ENCODE peak calls at places on chromosomes 12 and 14, in five cellular contexts. One of them, this sample, is unnamed.
A peak's percentile ranks its signal among the peaks of the same experiment; 100 is the strongest.

GRCh38 chr14:53751650-53752049 is 205.0 kb downstream of the BMP4 start:
- DNase-seq in DND-41: no peak
- DNase-seq in neural progenitor cell: no peak
- DNase-seq in HepG2: no peak
- DNase-seq in mesenchymal stem cell: no peak
- DNase-seq in this sample: no peak

GRCh38 chr14:36525746-36526099 is 5.7 kb upstream of the NKX2-1 start:
- DNase-seq in HepG2: no peak
- DNase-seq in DND-41: no peak
- DNase-seq in neural progenitor cell: no peak
- DNase-seq in mesenchymal stem cell: no peak
- DNase-seq in this sample: no peak

GRCh38 chr14:98208943-98209342 is 1063.1 kb downstream of the BCL11B start:
- DNase-seq in neural progenitor cell: no peak
- DNase-seq in DND-41: peak; percentile 25
- DNase-seq in mesenchymal stem cell: no peak
- DNase-seq in HepG2: no peak
- DNase-seq in this sample: no peak

GRCh38 chr14:57420986-57421385 is 30.6 kb downstream of the NAA30 start:
- DNase-seq in mesenchymal stem cell: no peak
- DNase-seq in neural progenitor cell: no peak
- DNase-seq in HepG2: no peak
- DNase-seq in DND-41: no peak
- DNase-seq in this sample: no peak

GRCh38 chr12:3199551-3200031 is 122.4 kb downstream of the TSPAN9 start:
- DNase-seq in mesenchymal stem cell: peak; percentile 74
- DNase-seq in DND-41: no peak
- DNase-seq in neural progenitor cell: peak; percentile 69
- DNase-seq in HepG2: no peak
- DNase-seq in this sample: no peak

GRCh38 chr12:99260597-99260996 is 387.0 kb upstream of the GARIN6 start:
- DNase-seq in neural progenitor cell: no peak
- DNase-seq in HepG2: no peak
- DNase-seq in mesenchymal stem cell: no peak
- DNase-seq in DND-41: no peak
- DNase-seq in this sample: no peak

GRCh38 chr14:75123991-75124390 is 2.9 kb downstream of the NEK9 start:
- DNase-seq in DND-41: no peak
- DNase-seq in mesenchymal stem cell: peak; percentile 92
- DNase-seq in HepG2: no peak
- DNase-seq in neural progenitor cell: no peak
- DNase-seq in this sample: no peak

GRCh38 chr12:41944241-41944640 is 200.4 kb downstream of the GXYLT1 start:
- DNase-seq in DND-41: no peak
- DNase-seq in HepG2: no peak
- DNase-seq in neural progenitor cell: no peak
- DNase-seq in mesenchymal stem cell: peak; percentile 50
- DNase-seq in this sample: no peak

GRCh38 chr12:113271853-113272561 is 50.7 kb downstream of the TPCN1 start:
- DNase-seq in mesenchymal stem cell: peak; percentile 89
- DNase-seq in neural progenitor cell: no peak
- DNase-seq in HepG2: peak; percentile 74
- DNase-seq in DND-41: no peak
- DNase-seq in this sample: no peak

GRCh38 chr12:30792648-30793499 is 38.1 kb upstream of the CAPRIN2 start:
- DNase-seq in HepG2: peak; percentile 18
- DNase-seq in DND-41: no peak
- DNase-seq in neural progenitor cell: peak; percentile 2
- DNase-seq in mesenchymal stem cell: peak; percentile 63
- DNase-seq in this sample: no peak

GRCh38 chr12:16473610-16474326 is 126.3 kb downstream of the MGST1 start:
- DNase-seq in HepG2: no peak
- DNase-seq in mesenchymal stem cell: no peak
- DNase-seq in neural progenitor cell: no peak
- DNase-seq in DND-41: no peak
- DNase-seq in this sample: no peak

GRCh38 chr12:6963016-6963731 is 7.3 kb downstream of the PHB2 start:
- DNase-seq in DND-41: peak; percentile 5
- DNase-seq in HepG2: no peak
- DNase-seq in neural progenitor cell: no peak
- DNase-seq in mesenchymal stem cell: no peak
- DNase-seq in this sample: peak; percentile 72

GRCh38 chr14:25537846-25538455 is 488.0 kb upstream of the STXBP6 start:
- DNase-seq in neural progenitor cell: peak; percentile 66
- DNase-seq in HepG2: peak; percentile 52
- DNase-seq in mesenchymal stem cell: no peak
- DNase-seq in DND-41: peak; percentile 35
- DNase-seq in this sample: peak; percentile 88

GRCh38 chr12:117069126-117069788 is 30.0 kb downstream of the TESC start:
- DNase-seq in HepG2: no peak
- DNase-seq in DND-41: no peak
- DNase-seq in neural progenitor cell: no peak
- DNase-seq in mesenchymal stem cell: no peak
- DNase-seq in this sample: no peak

GRCh38 chr14:88007608-88008007 is 2.7 kb downstream of the GPR65 start:
- DNase-seq in mesenchymal stem cell: no peak
- DNase-seq in DND-41: no peak
- DNase-seq in HepG2: no peak
- DNase-seq in neural progenitor cell: no peak
- DNase-seq in this sample: no peak
- H3K4me2 ChIP-seq in mesenchymal stem cell: no peak overlapping the region
- H3K4me2 ChIP-seq in DND-41: peak overlapping the region; percentile 18
- H3K4me2 ChIP-seq in HepG2: no peak overlapping the region
- H3K4me2 ChIP-seq in neural progenitor cell: no peak overlapping the region
- H3K4me2 ChIP-seq in this sample: no peak overlapping the region

GRCh38 chr12:57782608-57783465 is at the start of gene TSFM:
- DNase-seq in HepG2: peak; percentile 85
- DNase-seq in neural progenitor cell: peak; percentile 97
- DNase-seq in DND-41: peak; percentile 95
- DNase-seq in mesenchymal stem cell: peak; percentile 96
- DNase-seq in this sample: peak; percentile 98

GRCh38 chr12:57782243-57782607 is 362 bp upstream of the TSFM start:
- DNase-seq in DND-41: no peak
- DNase-seq in HepG2: no peak
- DNase-seq in neural progenitor cell: no peak
- DNase-seq in mesenchymal stem cell: no peak
- DNase-seq in this sample: no peak

GRCh38 chr12:57781801-57782200 is 786 bp upstream of the TSFM start:
- DNase-seq in neural progenitor cell: no peak
- DNase-seq in mesenchymal stem cell: no peak
- DNase-seq in HepG2: no peak
- DNase-seq in DND-41: no peak
- DNase-seq in this sample: no peak

GRCh38 chr12:57783466-57783801 is 847 bp downstream of the TSFM start:
- DNase-seq in DND-41: no peak
- DNase-seq in mesenchymal stem cell: no peak
- DNase-seq in HepG2: no peak
- DNase-seq in neural progenitor cell: no peak
- DNase-seq in this sample: no peak

DNA sequence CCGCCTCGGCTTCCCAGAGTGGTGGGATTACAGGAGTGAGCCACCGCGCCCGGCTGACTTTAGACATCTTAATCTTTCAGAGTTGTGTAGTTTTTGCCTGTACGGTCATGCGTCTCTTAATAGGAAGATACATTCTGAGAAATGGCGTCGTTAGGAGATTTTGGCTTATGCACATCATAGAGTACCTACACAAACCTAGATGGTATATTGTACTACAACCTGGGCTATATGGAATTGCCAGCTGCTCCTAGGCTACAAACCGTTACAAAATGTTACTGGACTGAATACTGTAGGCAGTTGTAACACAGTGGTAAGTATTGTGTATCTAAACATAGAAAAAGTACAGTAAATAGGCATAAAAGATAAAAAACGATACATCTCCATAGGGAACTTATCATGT is 1.3 kb downstream of the TSFM start:
- DNase-seq in DND-41: no peak
- DNase-seq in HepG2: no peak
- DNase-seq in mesenchymal stem cell: no peak
- DNase-seq in neural progenitor cell: no peak
- DNase-seq in this sample: no peak
- H3K36me3 ChIP-seq in DND-41: peaks cover 53% of the 10 kb centered on the region
- H3K36me3 ChIP-seq in HepG2: peaks cover 11% of the 10 kb centered on the region
- H3K36me3 ChIP-seq in mesenchymal stem cell: peaks cover 20% of the 10 kb centered on the region
- H3K36me3 ChIP-seq in neural progenitor cell: no peaks in the 10 kb centered on the region
- H3K36me3 ChIP-seq in this sample: peaks cover 21% of the 10 kb centered on the region

GRCh38 chr12:50518129-50518528 is 13.3 kb downstream of the DIP2B start:
- DNase-seq in mesenchymal stem cell: no peak
- DNase-seq in HepG2: no peak
- DNase-seq in DND-41: no peak
- DNase-seq in neural progenitor cell: no peak
- DNase-seq in this sample: no peak
- H3K9ac ChIP-seq in mesenchymal stem cell: no peak overlapping the region
- H3K9ac ChIP-seq in HepG2: no peak overlapping the region
- H3K9ac ChIP-seq in DND-41: no peak overlapping the region
- H3K9ac ChIP-seq in neural progenitor cell: no peak overlapping the region
- H3K9ac ChIP-seq in this sample: no peak overlapping the region

DNA sequence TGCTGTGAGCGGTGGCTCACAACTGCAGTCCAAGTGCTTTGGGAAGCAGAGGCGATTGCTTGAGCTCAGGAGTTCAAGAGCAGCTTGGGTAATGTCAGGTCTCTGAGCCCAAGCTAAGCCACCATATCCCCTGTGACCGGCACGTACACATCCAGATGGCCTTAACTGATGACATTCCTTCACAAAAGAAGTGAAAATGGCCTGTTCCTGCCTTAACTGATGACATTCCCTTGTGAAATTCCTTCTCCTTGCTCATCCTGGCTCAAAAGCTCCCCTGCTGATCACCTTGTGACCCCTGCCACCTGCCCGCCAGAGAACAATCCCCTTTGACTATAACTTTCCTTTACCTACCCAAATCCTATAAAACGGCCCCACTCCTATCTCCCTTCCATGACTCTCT is 48.6 kb downstream of the SLC25A47 start:
- DNase-seq in mesenchymal stem cell: no peak
- DNase-seq in DND-41: no peak
- DNase-seq in HepG2: no peak
- DNase-seq in neural progenitor cell: peak; percentile 57
- DNase-seq in this sample: no peak
- H3K4me2 ChIP-seq in mesenchymal stem cell: no peak overlapping the region
- H3K4me2 ChIP-seq in DND-41: no peak overlapping the region
- H3K4me2 ChIP-seq in HepG2: no peak overlapping the region
- H3K4me2 ChIP-seq in neural progenitor cell: peak overlapping the region; percentile 52
- H3K4me2 ChIP-seq in this sample: no peak overlapping the region

GRCh38 chr12:23005387-23005786 is 380.4 kb downstream of the ETNK1 start:
- DNase-seq in mesenchymal stem cell: no peak
- DNase-seq in HepG2: no peak
- DNase-seq in DND-41: no peak
- DNase-seq in neural progenitor cell: no peak
- DNase-seq in this sample: no peak
- H3K36me3 ChIP-seq in mesenchymal stem cell: no peaks in the 10 kb centered on the region
- H3K36me3 ChIP-seq in HepG2: no peaks in the 10 kb centered on the region
- H3K36me3 ChIP-seq in DND-41: no peaks in the 10 kb centered on the region
- H3K36me3 ChIP-seq in neural progenitor cell: no peaks in the 10 kb centered on the region
- H3K36me3 ChIP-seq in this sample: no peaks in the 10 kb centered on the region

This sample was measured in Karpas-422.